ENCODE peak calls at places on chromosomes 12 and 14, in four cellular contexts. One of them, this sample, is unnamed.
A peak's percentile ranks its signal among the peaks of the same experiment; 100 is the strongest.

GRCh38 chr12:95805864-95806669 is 15.5 kb upstream of the NTN4 start:
- DNase-seq in RWPE2: peak; percentile 87
- DNase-seq in AG04450: peak; percentile 87
- DNase-seq in adrenal gland: no peak
- DNase-seq in this sample: no peak

GRCh38 chr14:93081875-93082570 is 33.7 kb downstream of the ITPK1 start:
- DNase-seq in AG04450: no peak
- DNase-seq in RWPE2: no peak
- DNase-seq in adrenal gland: no peak
- DNase-seq in this sample: no peak

GRCh38 chr14:104678346-104678745 is 11.1 kb upstream of the INF2 start:
- DNase-seq in RWPE2: no peak
- DNase-seq in AG04450: no peak
- DNase-seq in adrenal gland: no peak
- DNase-seq in this sample: no peak

GRCh38 chr12:108814462-108815211 is 42.7 kb downstream of the SSH1 start:
- DNase-seq in RWPE2: peak; percentile 94
- DNase-seq in AG04450: no peak
- DNase-seq in adrenal gland: no peak
- DNase-seq in this sample: no peak

GRCh38 chr14:45679852-45680251 is 426.9 kb upstream of the MIS18BP1 start:
- DNase-seq in RWPE2: no peak
- DNase-seq in adrenal gland: no peak
- DNase-seq in AG04450: no peak
- DNase-seq in this sample: no peak

GRCh38 chr12:81209001-81209400 is 131.1 kb downstream of the ACSS3 start:
- DNase-seq in adrenal gland: peak; percentile 15
- DNase-seq in RWPE2: no peak
- DNase-seq in AG04450: no peak
- DNase-seq in this sample: no peak

GRCh38 chr14:48350971-48351370 is 675.6 kb upstream of the MDGA2 start:
- DNase-seq in RWPE2: peak; percentile 76
- DNase-seq in AG04450: no peak
- DNase-seq in adrenal gland: no peak
- DNase-seq in this sample: no peak

GRCh38 chr14:106436310-106436905 is 910.0 kb downstream of the TMEM121 start:
- DNase-seq in RWPE2: no peak
- DNase-seq in adrenal gland: peak; percentile 36
- DNase-seq in AG04450: no peak
- DNase-seq in this sample: no peak

GRCh38 chr12:111444706-111445310 is 39.1 kb downstream of the SH2B3 start:
- DNase-seq in RWPE2: no peak
- DNase-seq in adrenal gland: peak; percentile 67
- DNase-seq in AG04450: no peak
- DNase-seq in this sample: no peak

GRCh38 chr14:47284283-47284682 is 391.1 kb downstream of the MDGA2 start:
- DNase-seq in RWPE2: no peak
- DNase-seq in adrenal gland: no peak
- DNase-seq in AG04450: no peak
- DNase-seq in this sample: no peak

GRCh38 chr12:42128327-42128726 is 16.3 kb downstream of the GXYLT1 start:
- DNase-seq in adrenal gland: no peak
- DNase-seq in AG04450: no peak
- DNase-seq in RWPE2: no peak
- DNase-seq in this sample: no peak

GRCh38 chr14:88929656-88930436 is 105.4 kb downstream of the TTC8 start:
- DNase-seq in AG04450: no peak
- DNase-seq in RWPE2: no peak
- DNase-seq in adrenal gland: no peak
- DNase-seq in this sample: no peak

GRCh38 chr12:102174117-102174516 is 23.5 kb downstream of the PMCH start:
- DNase-seq in adrenal gland: no peak
- DNase-seq in AG04450: no peak
- DNase-seq in RWPE2: no peak
- DNase-seq in this sample: no peak

GRCh38 chr12:1740161-1740948 is 49.5 kb downstream of the ADIPOR2 start:
- DNase-seq in adrenal gland: no peak
- DNase-seq in AG04450: no peak
- DNase-seq in RWPE2: no peak
- DNase-seq in this sample: no peak

GRCh38 chr12:4120316-4120920 is 153.1 kb upstream of the CCND2 start:
- DNase-seq in AG04450: no peak
- DNase-seq in RWPE2: peak; percentile 29
- DNase-seq in adrenal gland: no peak
- DNase-seq in this sample: no peak

GRCh38 chr12:18552829-18553228 is 185.0 kb downstream of the PLCZ1 start:
- DNase-seq in RWPE2: no peak
- DNase-seq in AG04450: no peak
- DNase-seq in adrenal gland: no peak
- DNase-seq in this sample: no peak

GRCh38 chr12:18546399-18546798 is 191.4 kb downstream of the PLCZ1 start:
- DNase-seq in RWPE2: no peak
- DNase-seq in adrenal gland: no peak
- DNase-seq in AG04450: no peak
- DNase-seq in this sample: no peak

GRCh38 chr12:18551703-18552102 is 186.1 kb downstream of the PLCZ1 start:
- DNase-seq in adrenal gland: no peak
- DNase-seq in AG04450: no peak
- DNase-seq in RWPE2: no peak
- DNase-seq in this sample: no peak

DNA sequence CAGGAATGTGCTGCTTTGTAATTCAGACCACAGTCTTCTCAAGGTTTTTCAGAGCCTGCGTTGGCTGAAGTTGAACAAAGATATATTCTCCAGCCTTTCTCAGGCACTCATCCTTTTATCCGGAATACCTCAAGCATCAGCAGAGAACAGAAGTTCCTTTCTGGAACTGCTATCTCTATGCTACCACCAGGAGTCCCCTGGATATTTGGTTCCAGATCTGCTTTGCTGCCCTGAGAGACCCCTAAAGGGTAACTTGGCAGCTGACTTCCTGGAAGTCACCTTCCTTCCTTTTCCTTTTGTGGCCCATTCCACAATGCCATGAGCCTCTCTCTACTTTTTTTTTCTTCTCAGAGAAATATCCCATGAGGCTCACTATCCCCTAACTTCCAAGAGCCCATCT is 188.2 kb downstream of the PLCZ1 start:
- DNase-seq in adrenal gland: no peak
- DNase-seq in AG04450: no peak
- DNase-seq in RWPE2: no peak
- DNase-seq in this sample: no peak
- TF ChIP-seq CTCF in adrenal gland: no peak
- TF ChIP-seq CTCF in AG04450: peak; percentile 25
- TF ChIP-seq CTCF in RWPE2: no peak
- TF ChIP-seq CTCF in this sample: peak; percentile 25

DNA sequence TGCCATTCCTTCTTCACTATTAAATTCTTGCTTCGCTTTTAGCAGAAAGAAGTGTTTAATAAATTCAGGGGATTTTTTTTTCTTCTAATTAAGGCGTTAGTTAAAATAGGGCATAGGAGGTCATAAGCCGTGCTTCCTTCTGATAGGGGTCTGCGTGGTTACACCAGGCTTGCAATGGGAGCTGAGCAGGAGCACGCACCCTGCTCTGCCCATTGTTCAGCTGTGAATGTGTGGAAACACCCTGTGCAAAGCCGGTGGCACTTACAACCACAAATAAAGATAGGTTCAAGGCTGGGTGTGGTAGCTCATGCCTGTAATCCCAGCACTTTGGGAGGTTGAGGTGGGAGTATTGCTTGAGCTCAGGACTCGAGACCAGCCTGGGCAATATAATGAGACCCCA is 162.1 kb downstream of the PRKCH start:
- DNase-seq in RWPE2: no peak
- DNase-seq in AG04450: no peak
- DNase-seq in adrenal gland: no peak
- DNase-seq in this sample: no peak
- TF ChIP-seq CTCF in RWPE2: no peak
- TF ChIP-seq CTCF in AG04450: no peak
- TF ChIP-seq CTCF in adrenal gland: no peak
- TF ChIP-seq CTCF in this sample: no peak

DNA sequence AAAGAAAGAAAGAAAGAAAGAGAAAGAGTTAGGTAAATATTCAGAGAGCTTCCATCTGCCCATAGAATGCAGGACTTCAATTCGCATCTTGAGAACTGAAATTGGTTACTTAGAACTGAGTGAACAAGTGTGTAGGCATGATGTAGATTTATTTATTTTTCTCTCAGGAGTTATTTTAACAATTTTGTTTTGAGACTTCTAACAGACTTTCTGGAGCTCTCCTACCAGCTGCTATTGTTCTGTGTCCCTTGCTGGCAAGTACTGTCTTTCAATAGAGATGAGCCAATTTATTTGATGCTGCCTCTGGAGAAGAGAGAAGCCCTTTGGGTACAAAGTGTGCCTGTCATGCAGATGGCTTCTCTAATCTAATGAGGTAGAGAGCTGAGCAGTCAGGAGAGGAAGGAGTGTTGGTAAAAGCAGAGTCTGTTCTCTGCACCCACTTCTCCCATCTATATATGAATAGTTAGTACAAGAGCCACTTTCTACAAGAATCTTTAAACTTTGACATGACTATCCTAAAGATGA is 67.0 kb downstream of the SYT1 start:
- DNase-seq in RWPE2: no peak
- DNase-seq in AG04450: no peak
- DNase-seq in adrenal gland: no peak
- DNase-seq in this sample: no peak
- TF ChIP-seq CTCF in RWPE2: no peak
- TF ChIP-seq CTCF in AG04450: no peak
- TF ChIP-seq CTCF in adrenal gland: no peak
- TF ChIP-seq CTCF in this sample: no peak

GRCh38 chr12:11838403-11838802 is 188.9 kb downstream of the ETV6 start:
- DNase-seq in adrenal gland: no peak
- DNase-seq in RWPE2: no peak
- DNase-seq in AG04450: no peak
- DNase-seq in this sample: no peak

GRCh38 chr12:11837318-11837934 is 188.0 kb downstream of the ETV6 start:
- DNase-seq in adrenal gland: no peak
- DNase-seq in RWPE2: no peak
- DNase-seq in AG04450: no peak
- DNase-seq in this sample: no peak

GRCh38 chr12:11836964-11837286 is 187.5 kb downstream of the ETV6 start:
- DNase-seq in adrenal gland: no peak
- DNase-seq in RWPE2: no peak
- DNase-seq in AG04450: no peak
- DNase-seq in this sample: no peak

GRCh38 chr12:11840350-11840749 is 190.9 kb downstream of the ETV6 start:
- DNase-seq in adrenal gland: no peak
- DNase-seq in RWPE2: no peak
- DNase-seq in AG04450: no peak
- DNase-seq in this sample: no peak

DNA sequence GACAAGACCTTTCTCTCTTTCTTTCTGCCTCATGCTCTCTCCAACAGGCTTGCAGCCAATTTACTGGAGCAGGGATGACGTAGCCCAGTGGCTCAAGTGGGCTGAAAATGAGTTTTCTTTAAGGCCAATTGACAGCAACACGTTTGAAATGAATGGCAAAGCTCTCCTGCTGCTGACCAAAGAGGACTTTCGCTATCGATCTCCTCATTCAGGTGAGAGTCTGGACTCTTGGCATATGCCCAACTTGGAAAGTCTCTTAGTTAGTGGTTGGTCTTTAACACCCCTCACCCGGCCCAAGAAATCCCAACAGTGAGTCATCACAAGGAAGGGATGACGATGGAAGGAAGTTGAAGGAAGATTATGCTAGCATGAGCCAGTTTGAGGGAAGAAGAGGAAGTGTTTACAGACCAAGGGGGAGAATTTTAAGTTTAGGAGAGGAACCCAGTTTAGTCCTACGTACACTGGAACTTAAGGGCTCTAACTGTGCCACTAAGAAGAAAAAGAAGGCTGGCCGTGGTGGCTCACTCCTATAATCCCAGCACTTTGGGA is 189.7 kb downstream of the ETV6 start:
- DNase-seq in AG04450: no peak
- DNase-seq in adrenal gland: no peak
- DNase-seq in RWPE2: no peak
- DNase-seq in this sample: no peak
- TF ChIP-seq CTCF in AG04450: no peak
- TF ChIP-seq CTCF in adrenal gland: no peak
- TF ChIP-seq CTCF in RWPE2: no peak
- TF ChIP-seq CTCF in this sample: no peak

GRCh38 chr14:24308342-24309124 is 756 bp upstream of the CIDEB start:
- DNase-seq in adrenal gland: no peak
- DNase-seq in AG04450: no peak
- DNase-seq in RWPE2: no peak
- DNase-seq in this sample: no peak
- TF ChIP-seq CTCF in adrenal gland: no peak
- TF ChIP-seq CTCF in AG04450: no peak
- TF ChIP-seq CTCF in RWPE2: peak; percentile 79
- TF ChIP-seq CTCF in this sample: peak; percentile 35

DNA sequence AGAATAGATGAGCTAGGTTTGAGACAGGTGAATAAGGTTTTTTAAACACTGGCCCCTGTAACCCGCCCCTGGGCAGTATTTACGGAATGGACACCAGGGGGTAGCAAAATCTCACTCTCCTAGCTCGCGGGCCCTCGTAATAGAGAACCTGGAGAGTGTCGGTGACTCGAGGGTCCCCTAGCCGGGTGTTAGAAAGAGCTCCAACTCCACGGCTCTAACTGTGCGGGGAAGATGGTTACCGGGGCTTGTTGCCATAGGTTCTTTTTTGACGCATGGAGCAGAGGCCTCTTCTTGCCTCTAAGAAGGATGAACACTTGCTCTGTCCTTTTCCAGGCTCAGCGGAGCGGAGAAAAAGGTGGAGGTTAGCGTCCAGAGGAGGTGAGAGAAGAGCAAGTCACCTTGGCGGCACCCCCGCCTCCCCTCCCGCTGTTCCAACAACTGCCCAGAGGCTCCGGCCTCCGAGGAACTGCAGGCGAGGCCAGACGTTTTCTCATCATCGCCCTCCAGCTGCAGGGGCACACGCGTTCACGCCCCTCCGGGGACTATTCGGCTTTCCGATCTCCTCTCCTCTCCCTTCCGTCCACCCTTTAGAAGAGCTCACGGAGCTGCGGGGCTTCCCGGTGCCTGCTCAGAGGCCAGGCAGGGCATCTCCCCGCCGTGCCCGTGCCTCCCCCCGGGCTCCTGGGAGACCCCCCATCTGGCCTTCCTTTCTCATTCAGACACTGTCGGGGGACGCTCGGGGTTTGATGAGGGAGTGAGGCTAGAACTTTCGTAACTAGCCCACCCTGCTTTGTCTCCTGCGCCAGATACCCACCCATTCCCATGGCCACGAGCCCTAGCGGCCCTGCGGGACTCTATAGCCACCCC is 1.4 kb upstream of the ARHGEF40 start:
- DNase-seq in AG04450: no peak
- DNase-seq in adrenal gland: peak; percentile 20
- DNase-seq in RWPE2: no peak
- DNase-seq in this sample: no peak
- TF ChIP-seq CTCF in AG04450: peak; percentile 73
- TF ChIP-seq CTCF in adrenal gland: peak; percentile 63
- TF ChIP-seq CTCF in RWPE2: peak; percentile 85
- TF ChIP-seq CTCF in this sample: peak; percentile 84

DNA sequence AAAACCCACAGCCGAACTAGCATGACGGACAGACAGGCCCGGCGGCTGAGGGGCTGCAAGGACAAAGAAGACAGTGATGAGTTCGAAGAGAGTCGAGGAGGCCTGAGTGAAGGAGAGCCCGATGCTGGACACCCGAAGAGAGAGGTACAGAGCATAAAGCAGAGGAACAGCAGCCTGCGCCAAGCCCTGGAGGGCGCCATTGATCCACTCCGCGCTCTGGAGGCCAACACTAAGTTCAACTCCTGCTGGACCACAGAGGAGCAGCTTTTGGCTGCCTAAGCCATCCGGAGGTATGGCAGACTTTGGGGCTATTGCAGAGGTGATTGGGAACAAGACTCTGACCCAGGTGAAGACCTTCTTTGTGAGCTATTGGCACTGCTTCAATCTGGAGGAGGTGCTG is 7.8 kb upstream of the PLXNC1 start:
- DNase-seq in AG04450: no peak
- DNase-seq in adrenal gland: no peak
- DNase-seq in RWPE2: no peak
- DNase-seq in this sample: no peak
- TF ChIP-seq CTCF in AG04450: peak; percentile 50
- TF ChIP-seq CTCF in adrenal gland: peak; percentile 32
- TF ChIP-seq CTCF in RWPE2: peak; percentile 16
- TF ChIP-seq CTCF in this sample: peak; percentile 57